ENCODE peak calls at places on chromosomes 2 and 18, in eight cellular contexts. A is spleen, Q is gastrocnemius medialis, V is heart left ventricle, Y is GM12891, O is IMR-90, G is stomach, N is transverse colon. T is an unnamed sample.

GRCh38 chr2:149737882-149738281 is 150.3 kb upstream of the MMADHC start:
- DNase-seq in A (no peak), Q (no peak), V (no peak), Y (no peak), O (no peak), G (no peak), N (no peak), T (no peak)

GRCh38 chr18:45920367-45920766 is 46.8 kb downstream of the EPG5 start:
- DNase-seq in A (peak; percentile 83), Q (peak; percentile 50), V (peak; percentile 88), Y (no peak), O (peak; percentile 62), G (peak; percentile 84), N (peak; percentile 60), T (no peak)

GRCh38 chr18:39051013-39051412 is 1485.4 kb upstream of the CELF4 start:
- DNase-seq in A (no peak), Q (no peak), V (no peak), Y (no peak), O (no peak), G (no peak), N (no peak), T (no peak)

GRCh38 chr2:223944166-223944703 is 900 bp downstream of the WDFY1 start:
- DNase-seq in A (peak; percentile 87), Q (no peak), V (peak; percentile 49), Y (peak; percentile 36), O (no peak), G (peak; percentile 41), N (peak; percentile 51), T (peak; percentile 65)

GRCh38 chr2:45778720-45779171 is 127.3 kb downstream of the PRKCE start:
- DNase-seq in A (no peak), Q (peak; percentile 40), V (peak; percentile 64), Y (no peak), O (peak; percentile 63), G (peak; percentile 72), N (peak; percentile 71), T (peak; percentile 81)

GRCh38 chr18:47750889-47751423 is 179.5 kb downstream of the SMAD2 start:
- DNase-seq in A (no peak), Q (no peak), V (no peak), Y (no peak), O (no peak), G (peak; percentile 16), N (no peak), T (no peak)

GRCh38 chr2:185583058-185583816 is 155.4 kb upstream of the FSIP2 start:
- DNase-seq in A (no peak), Q (no peak), V (no peak), Y (no peak), O (peak; percentile 3), G (no peak), N (no peak), T (no peak)

GRCh38 chr2:88658318-88658717 is 31.1 kb upstream of the EIF2AK3 start:
- DNase-seq in A (no peak), Q (no peak), V (no peak), Y (no peak), O (peak; percentile 79), G (no peak), N (no peak), T (no peak)

GRCh38 chr18:48885266-48885950 is 65.4 kb downstream of the SMAD7 start:
- DNase-seq in A (peak; percentile 70), Q (no peak), V (no peak), Y (no peak), O (no peak), G (no peak), N (no peak), T (no peak)

GRCh38 chr2:128784626-128785306 is 466.1 kb upstream of the HS6ST1 start:
- DNase-seq in A (peak; percentile 47), Q (no peak), V (no peak), Y (no peak), O (no peak), G (no peak), N (no peak), T (no peak)

GRCh38 chr2:239316562-239317465 is 84.0 kb downstream of the HDAC4 start:
- DNase-seq in A (peak; percentile 79), Q (no peak), V (peak; percentile 86), Y (no peak), O (peak; percentile 41), G (peak; percentile 63), N (no peak), T (peak; percentile 27)

GRCh38 chr2:149098722-149099121 is 60.2 kb downstream of the LYPD6B start:
- DNase-seq in A (no peak), Q (no peak), V (no peak), Y (no peak), O (no peak), G (no peak), N (no peak), T (no peak)

GRCh38 chr2:218347172-218347571 is 9.5 kb upstream of the CATIP start:
- DNase-seq in A (no peak), Q (no peak), V (no peak), Y (no peak), O (no peak), G (no peak), N (no peak), T (no peak)

GRCh38 chr18:63979409-63979908 is 9.6 kb downstream of the SERPINB8 start:
- DNase-seq in A (no peak), Q (peak; percentile 9), V (no peak), Y (no peak), O (peak; percentile 70), G (peak; percentile 51), N (peak; percentile 47), T (peak; percentile 44)

DNA sequence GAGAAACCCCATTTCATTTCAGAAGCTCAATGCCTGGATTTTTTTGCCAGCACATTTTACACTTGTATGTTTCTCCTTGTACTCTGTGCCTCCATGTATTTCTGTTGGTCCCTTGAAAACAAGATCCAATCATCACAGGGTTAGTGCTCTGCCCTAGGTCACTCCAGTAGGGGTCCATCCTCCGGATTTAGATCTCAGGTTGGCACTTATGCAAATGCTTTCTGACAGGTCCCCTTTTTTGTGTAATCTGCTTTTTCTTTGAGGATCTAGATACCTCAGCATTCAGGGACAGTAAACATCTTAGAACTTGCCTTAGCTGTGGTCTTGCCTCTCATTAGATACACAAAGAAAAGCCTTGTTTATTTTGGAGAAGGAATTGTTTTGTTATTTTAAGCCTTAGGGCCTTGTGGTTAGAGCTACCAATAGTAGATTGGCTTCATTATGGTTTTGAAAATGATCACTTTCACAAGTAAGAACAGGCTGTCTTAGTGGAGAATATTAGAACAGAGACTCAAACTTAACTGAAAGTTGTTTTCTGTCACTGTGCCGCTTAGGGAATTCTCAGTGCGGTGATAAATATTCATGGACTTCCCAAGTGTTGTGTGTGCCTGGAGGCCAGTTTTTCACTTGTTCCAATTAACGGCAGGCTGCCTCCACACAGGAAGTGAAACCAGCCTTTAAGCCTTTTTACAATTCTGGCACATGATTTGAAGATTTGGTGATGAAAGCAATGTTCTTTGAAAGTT is 7.8 kb downstream of the MERTK start:
- DNase-seq in A (no peak), Q (peak; percentile 8), V (no peak), Y (no peak), O (no peak), G (no peak), N (peak; percentile 31), T (no peak)
- TF ChIP-seq POLR2A in A (no peak), Q (no peak), V (no peak), Y (no peak), O (no peak), G (no peak), N (peak; percentile 14), T (no peak)

GRCh38 chr2:176136375-176137248 is 7.1 kb downstream of the HOXD8 start:
- DNase-seq in A (peak; percentile 75), Q (no peak), V (no peak), Y (no peak), O (no peak), G (no peak), N (peak; percentile 56), T (no peak)
- TF ChIP-seq POLR2A in A (no peak), Q (peak; percentile 7), V (no peak), Y (no peak), O (no peak), G (no peak), N (no peak), T (no peak)

DNA sequence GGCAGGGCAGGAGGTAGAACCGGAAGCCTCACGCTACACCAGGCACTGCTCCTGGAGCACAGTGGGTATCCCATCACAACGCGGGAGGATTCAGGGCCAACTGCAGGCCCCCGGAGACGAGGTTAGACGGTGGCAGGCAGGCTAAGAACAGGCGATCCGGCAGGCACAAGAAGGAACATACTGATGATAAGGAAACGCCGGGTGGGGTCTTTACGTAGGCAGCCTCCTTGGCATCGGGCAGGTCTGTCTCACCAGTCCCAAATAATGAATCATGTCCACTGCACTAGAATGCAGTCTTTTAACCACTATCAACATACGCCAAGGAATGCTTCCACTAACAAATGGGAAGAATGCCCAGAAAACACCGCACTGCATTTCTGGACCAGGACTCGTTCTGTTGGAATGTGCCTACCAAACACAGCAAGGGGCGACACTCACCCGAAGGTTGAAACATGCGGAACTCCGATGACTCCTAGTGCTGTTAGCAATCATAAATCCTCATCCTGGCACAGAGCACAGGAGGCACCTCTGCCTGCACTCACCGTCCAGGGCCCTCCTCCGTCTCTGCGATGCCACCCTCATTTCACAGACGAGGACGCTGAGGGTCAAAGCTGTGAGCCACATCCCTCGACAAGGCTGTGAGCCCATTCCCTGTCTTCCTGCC is 35.2 kb downstream of the ZNF516 start:
- DNase-seq in A (no peak), Q (no peak), V (peak; percentile 61), Y (no peak), O (peak; percentile 100), G (peak; percentile 61), N (no peak), T (no peak)
- TF ChIP-seq POLR2A in A (no peak), Q (no peak), V (no peak), Y (no peak), O (no peak), G (no peak), N (no peak), T (no peak)

GRCh38 chr2:99180755-99181647 is at the start of the genes MITD1 and MRPL30:
- DNase-seq in A (peak; percentile 96), Q (peak; percentile 87), V (peak; percentile 93), Y (peak; percentile 65), O (peak; percentile 96), G (peak; percentile 92), N (peak; percentile 93), T (peak; percentile 95)
- TF ChIP-seq POLR2A in A (no peak), Q (peak; percentile 29), V (peak; percentile 77), Y (peak; percentile 87), O (peak; percentile 95), G (peak; percentile 52), N (peak; percentile 87), T (peak; percentile 90)